ENCODE peak calls at places on chromosomes 12 and 14, in seven cellular contexts. V is transverse colon; I is CD8-positive, alpha-beta T cell; Q is left lung; B is AG04450; O is PC-3; M is tibial nerve. W is an unnamed sample.

GRCh38 chr12:118371354-118372282 is 1.1 kb downstream of the TAOK3 start:
- DNase-seq in V (peak; percentile 26), I (no peak), Q (peak; percentile 87), B (no peak), O (peak; percentile 37), M (no peak), W (peak; percentile 56)

GRCh38 chr12:132638541-132639408 is 20.2 kb downstream of the P2RX2 start:
- DNase-seq in V (no peak), I (no peak), Q (no peak), B (peak; percentile 30), O (peak; percentile 63), M (peak; percentile 51), W (no peak)

GRCh38 chr12:6312529-6313325 is 2.2 kb downstream of the PLEKHG6 start:
- DNase-seq in V (peak; percentile 92), I (no peak), Q (no peak), B (no peak), O (peak; percentile 71), M (no peak), W (peak; percentile 79)

GRCh38 chr12:21334100-21334499 is 617 bp downstream of the SLCO1A2 start:
- DNase-seq in V (no peak), I (no peak), Q (no peak), B (no peak), O (no peak), M (no peak), W (no peak)

GRCh38 chr12:102593128-102593527 is 112.8 kb upstream of the IGF1 start:
- DNase-seq in V (no peak), I (no peak), Q (no peak), B (no peak), O (no peak), M (no peak), W (no peak)

GRCh38 chr12:56947633-56948535 is 9.5 kb downstream of the RDH16 start:
- DNase-seq in V (no peak), I (peak; percentile 27), Q (no peak), B (no peak), O (peak; percentile 57), M (no peak), W (no peak)

GRCh38 chr12:105427883-105428282 is 97.4 kb downstream of the C12orf75 start:
- DNase-seq in V (no peak), I (no peak), Q (no peak), B (no peak), O (peak; percentile 61), M (no peak), W (no peak)

GRCh38 chr14:83342590-83342989 is 1808.9 kb upstream of the SEL1L start:
- DNase-seq in V (no peak), I (no peak), Q (peak; percentile 28), B (no peak), O (no peak), M (peak; percentile 46), W (no peak)

GRCh38 chr12:114240288-114240687 is 165.7 kb downstream of the TBX5 start:
- DNase-seq in V (no peak), I (no peak), Q (peak; percentile 64), B (no peak), O (no peak), M (no peak), W (no peak)

GRCh38 chr12:108237272-108237671 is 101.8 kb downstream of the CMKLR1 start:
- DNase-seq in V (no peak), I (no peak), Q (no peak), B (no peak), O (peak; percentile 53), M (no peak), W (no peak)

GRCh38 chr14:21923820-21924219 is 250.2 kb upstream of the OR4E1 start:
- DNase-seq in V (no peak), I (peak; percentile 54), Q (no peak), B (no peak), O (no peak), M (no peak), W (no peak)

GRCh38 chr14:51844482-51844881 is 15.9 kb upstream of the GNG2 start:
- DNase-seq in V (no peak), I (no peak), Q (no peak), B (no peak), O (no peak), M (no peak), W (no peak)

GRCh38 chr12:111411187-111411764 is 5.6 kb downstream of the SH2B3 start:
- DNase-seq in V (no peak), I (no peak), Q (no peak), B (no peak), O (no peak), M (no peak), W (no peak)

GRCh38 chr14:90782892-90783291 is 33.3 kb downstream of the TTC7B start:
- DNase-seq in V (no peak), I (no peak), Q (no peak), B (no peak), O (no peak), M (no peak), W (no peak)

GRCh38 chr14:85416771-85417170 is 113.2 kb upstream of the FLRT2 start:
- DNase-seq in V (no peak), I (no peak), Q (no peak), B (peak; percentile 16), O (peak; percentile 69), M (no peak), W (no peak)

GRCh38 chr14:102799684-102800562 is 22.7 kb downstream of the TRAF3 start:
- DNase-seq in V (no peak), I (no peak), Q (no peak), B (peak; percentile 73), O (no peak), M (no peak), W (no peak)

GRCh38 chr14:68027276-68027675 is 207.7 kb downstream of the RAD51B start:
- DNase-seq in V (no peak), I (no peak), Q (no peak), B (no peak), O (peak; percentile 25), M (no peak), W (no peak)

GRCh38 chr14:103908580-103908979 is 19.7 kb upstream of the TDRD9 start:
- DNase-seq in V (no peak), I (peak; percentile 63), Q (no peak), B (no peak), O (no peak), M (no peak), W (no peak)

GRCh38 chr14:103607039-103607668 is 21.9 kb upstream of the KLC1 start:
- DNase-seq in V (peak; percentile 81), I (peak; percentile 71), Q (peak; percentile 83), B (peak; percentile 80), O (peak; percentile 66), M (peak; percentile 74), W (peak; percentile 70)

GRCh38 chr14:36215217-36215598 is 38.7 kb upstream of the PTCSC3 start:
- DNase-seq in V (no peak), I (no peak), Q (no peak), B (no peak), O (peak; percentile 75), M (no peak), W (no peak)

GRCh38 chr14:75905505-75905904 is 76.3 kb downstream of the TGFB3 start:
- DNase-seq in V (peak; percentile 42), I (no peak), Q (no peak), B (no peak), O (no peak), M (peak; percentile 78), W (peak; percentile 55)

GRCh38 chr14:69794791-69795190 is 2.2 kb downstream of the SLC10A1 start:
- DNase-seq in V (no peak), I (no peak), Q (no peak), B (no peak), O (no peak), M (no peak), W (no peak)

GRCh38 chr14:55512421-55512820 is 67.6 kb upstream of the KTN1 start:
- DNase-seq in V (no peak), I (no peak), Q (no peak), B (no peak), O (no peak), M (no peak), W (no peak)

GRCh38 chr14:86654558-86655184 is 1124.7 kb downstream of the FLRT2 start:
- DNase-seq in V (peak; percentile 35), I (no peak), Q (no peak), B (no peak), O (peak; percentile 55), M (peak; percentile 61), W (peak; percentile 55)

GRCh38 chr12:4870423-4870822 is 39.3 kb upstream of the KCNA1 start:
- DNase-seq in V (no peak), I (no peak), Q (no peak), B (no peak), O (no peak), M (no peak), W (no peak)

DNA sequence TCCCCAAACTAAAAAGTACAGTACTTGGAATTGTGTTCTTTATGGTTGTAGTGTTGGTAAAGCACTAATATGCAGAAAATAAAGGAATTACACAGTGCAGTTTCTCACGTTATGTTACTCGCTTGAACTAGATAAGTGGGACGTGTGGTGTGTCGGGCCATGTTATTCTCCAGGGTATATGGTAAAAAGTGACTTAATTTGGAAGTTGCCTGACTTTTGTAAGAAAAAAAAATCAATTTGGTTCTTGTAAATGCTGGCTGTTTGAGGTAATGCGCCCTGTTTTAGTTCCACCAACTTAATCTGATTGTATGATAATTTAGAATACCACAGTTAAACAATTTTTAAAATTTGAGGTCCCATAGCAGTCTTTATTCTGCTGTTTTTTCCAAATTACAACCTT is 4.1 kb downstream of the ARF6 start:
- DNase-seq in V (no peak), I (no peak), Q (no peak), B (no peak), O (no peak), M (no peak), W (no peak)
- H3K4me3 ChIP-seq in V (no peak overlapping the region), I (no peak overlapping the region), Q (no peak overlapping the region), B (peak overlapping the region; percentile 27), O (peak overlapping the region; percentile 91), M (no peak overlapping the region), W (peak overlapping the region; percentile 98)

GRCh38 chr14:74400919-74401503 is 25.0 kb downstream of the SYNDIG1L start:
- DNase-seq in V (no peak), I (no peak), Q (no peak), B (no peak), O (no peak), M (no peak), W (no peak)

GRCh38 chr14:74403619-74404417 is 22.2 kb downstream of the SYNDIG1L start:
- DNase-seq in V (no peak), I (no peak), Q (no peak), B (no peak), O (no peak), M (no peak), W (peak; percentile 32)

GRCh38 chr14:74401504-74402241 is 24.3 kb downstream of the SYNDIG1L start:
- DNase-seq in V (peak; percentile 62), I (peak; percentile 79), Q (no peak), B (no peak), O (no peak), M (peak; percentile 9), W (no peak)

GRCh38 chr14:74402264-74403251 is 23.5 kb downstream of the SYNDIG1L start:
- DNase-seq in V (no peak), I (no peak), Q (no peak), B (no peak), O (no peak), M (no peak), W (peak; percentile 34)

GRCh38 chr14:74400328-74400727 is 25.7 kb downstream of the SYNDIG1L start:
- DNase-seq in V (no peak), I (no peak), Q (no peak), B (no peak), O (no peak), M (no peak), W (no peak)
- TF ChIP-seq CTCF in V (no peak), I (no peak), Q (no peak), B (peak; percentile 28), O (no peak), M (no peak), W (no peak)

GRCh38 chr14:66509874-66510273 is 1.9 kb downstream of the GPHN start:
- DNase-seq in V (no peak), I (no peak), Q (no peak), B (no peak), O (no peak), M (no peak), W (no peak)
- H3K4me3 ChIP-seq in V (peak overlapping the region; percentile 96), I (no peak overlapping the region), Q (no peak overlapping the region), B (peak overlapping the region; percentile 94), O (peak overlapping the region; percentile 95), M (peak overlapping the region; percentile 60), W (peak overlapping the region; percentile 90)

GRCh38 chr14:77068515-77069200 is 29.4 kb upstream of the CIPC start:
- DNase-seq in V (no peak), I (no peak), Q (no peak), B (no peak), O (no peak), M (no peak), W (no peak)
- TF ChIP-seq CTCF in V (no peak), I (peak; percentile 34), Q (no peak), B (no peak), O (no peak), M (no peak), W (peak; percentile 4)

W was measured in lower lobe of right lung.